ENCODE peak calls at places on chromosomes 3 and 15, in four cellular contexts. W, E, Y and F are unnamed samples.

GRCh38 chr3:175007316-175007715 is 148.2 kb downstream of the NAALADL2 start:
- DNase-seq in Y (no peak), W (no peak), E (no peak), F (no peak)

GRCh38 chr3:126983653-126984390 is 907 bp downstream of the PLXNA1 start:
- DNase-seq in E (no peak), W (no peak), Y (no peak), F (no peak)

GRCh38 chr3:129410971-129411370 is 17.5 kb downstream of the EFCAB12 start:
- DNase-seq in W (no peak), E (no peak), Y (no peak), F (no peak)

GRCh38 chr15:35827949-35828348 is 282.0 kb upstream of the DPH6 start:
- DNase-seq in W (no peak), Y (no peak), E (no peak), F (no peak)

GRCh38 chr3:193981534-193981933 is 154.4 kb upstream of the HES1 start:
- DNase-seq in E (no peak), W (no peak), Y (no peak), F (no peak)

GRCh38 chr3:188389711-188390346 is 235.9 kb downstream of the LPP start:
- DNase-seq in E (peak), Y (peak), W (no peak), F (no peak)

GRCh38 chr3:13653631-13654279 is 104.8 kb downstream of the FBLN2 start:
- DNase-seq in Y (no peak), E (no peak), W (no peak), F (no peak)

GRCh38 chr3:66659056-66659455 is 158.2 kb upstream of the LRIG1 start:
- DNase-seq in Y (no peak), W (no peak), E (no peak), F (no peak)

GRCh38 chr3:155785662-155786295 is 20.3 kb downstream of the C3orf33 start:
- DNase-seq in E (no peak), Y (no peak), W (no peak), F (no peak)

GRCh38 chr3:66392512-66392911 is 108.3 kb downstream of the LRIG1 start:
- DNase-seq in W (no peak), Y (no peak), E (peak), F (no peak)

GRCh38 chr15:101122266-101122665 is 129.6 kb downstream of the CHSY1 start:
- DNase-seq in E (no peak), W (no peak), Y (no peak), F (no peak)

GRCh38 chr3:297585-297984 is 101.0 kb downstream of the CHL1 start:
- DNase-seq in Y (no peak), E (no peak), W (no peak), F (no peak)

GRCh38 chr3:25153130-25153529 is 274.9 kb upstream of the RARB start:
- DNase-seq in E (no peak), Y (no peak), W (no peak), F (no peak)

GRCh38 chr15:56640127-56640526 is 93.2 kb downstream of the ZNF280D start:
- DNase-seq in W (no peak), E (no peak), Y (no peak), F (no peak)

GRCh38 chr3:178367817-178368617 is 168.2 kb upstream of the KCNMB2 start:
- DNase-seq in E (no peak), W (no peak), Y (no peak), F (no peak)

GRCh38 chr3:48275292-48276027 is 34.6 kb downstream of the ZNF589 start:
- DNase-seq in E (no peak), W (no peak), Y (no peak), F (no peak)

GRCh38 chr3:189848636-189849035 is 217.4 kb downstream of the TP63 start:
- DNase-seq in Y (no peak), E (no peak), W (no peak), F (no peak)

GRCh38 chr15:71748327-71748726 is 62.0 kb upstream of the NR2E3 start:
- DNase-seq in E (no peak), Y (no peak), W (peak), F (no peak)

GRCh38 chr15:78708713-78709112 is 67.7 kb upstream of the CHRNB4 start:
- DNase-seq in E (no peak), W (no peak), Y (no peak), F (no peak)

GRCh38 chr15:76451540-76451939 is 115.0 kb downstream of the ISL2 start:
- DNase-seq in W (no peak), E (no peak), Y (no peak), F (no peak)

GRCh38 chr15:73751481-73751880 is 1.7 kb downstream of the INSYN1 start:
- DNase-seq in Y (no peak), E (no peak), W (no peak), F (no peak)

GRCh38 chr3:146883292-146883691 is 278.1 kb upstream of the PLSCR5 start:
- DNase-seq in W (no peak), Y (no peak), E (no peak), F (no peak)

GRCh38 chr3:101068876-101069606 is 75.8 kb upstream of the ABI3BP start:
- DNase-seq in E (no peak), Y (no peak), W (no peak), F (no peak)

GRCh38 chr3:160904691-160905090 is 148.7 kb downstream of the PPM1L start:
- DNase-seq in Y (no peak), E (no peak), W (no peak), F (no peak)

GRCh38 chr3:93904568-93904967 is 69.1 kb downstream of the PROS1 start:
- DNase-seq in E (no peak), Y (no peak), W (no peak), F (no peak)

GRCh38 chr3:25257026-25257425 is 171.0 kb upstream of the RARB start:
- DNase-seq in W (no peak), E (no peak), Y (no peak), F (no peak)

GRCh38 chr3:14360123-14360881 is 42.1 kb upstream of the SLC6A6 start:
- DNase-seq in Y (no peak), E (no peak), W (no peak), F (no peak)

GRCh38 chr15:57367556-57367955 is 8.7 kb upstream of the CGNL1 start:
- DNase-seq in Y (no peak), E (no peak), W (no peak), F (no peak)

GRCh38 chr15:52440414-52440813 is 88.3 kb downstream of the MYO5A start:
- DNase-seq in E (no peak), Y (no peak), W (peak), F (no peak)

GRCh38 chr3:53436828-53437227 is 57.6 kb upstream of the CACNA1D start:
- DNase-seq in E (no peak), W (no peak), Y (no peak), F (no peak)

GRCh38 chr15:90463381-90463780 is 66.3 kb upstream of the CRTC3 start:
- DNase-seq in E (no peak), Y (no peak), W (no peak), F (no peak)

GRCh38 chr3:156749244-156749643 is 74.9 kb downstream of the TIPARP start:
- DNase-seq in E (no peak), W (no peak), Y (no peak), F (no peak)

GRCh38 chr3:122880173-122880572 is 85.3 kb downstream of the SLC49A4 start:
- DNase-seq in W (no peak), E (no peak), Y (no peak), F (no peak)

GRCh38 chr3:8845641-8846040 is 76.2 kb upstream of the OXTR start:
- DNase-seq in E (no peak), Y (no peak), W (peak), F (no peak)

GRCh38 chr15:79887517-79887916 is 9.3 kb downstream of the MTHFS start:
- DNase-seq in E (no peak), Y (no peak), W (no peak), F (no peak)

GRCh38 chr3:62161306-62161705 is 212.0 kb downstream of the FEZF2 start:
- DNase-seq in W (no peak), E (peak), Y (no peak), F (no peak)

GRCh38 chr3:124346487-124346886 is 354.6 kb upstream of the ROPN1 start:
- DNase-seq in W (no peak), E (no peak), Y (no peak), F (no peak)

GRCh38 chr3:124347418-124347817 is 355.5 kb upstream of the ROPN1 start:
- DNase-seq in Y (no peak), E (no peak), W (no peak), F (no peak)

GRCh38 chr3:124345845-124346244 is 353.9 kb upstream of the ROPN1 start:
- DNase-seq in Y (no peak), E (no peak), W (no peak), F (no peak)

GRCh38 chr3:124352143-124352528 is 360.2 kb upstream of the ROPN1 start:
- DNase-seq in W (no peak), Y (no peak), E (no peak), F (no peak)

GRCh38 chr3:124351430-124352142 is 359.7 kb upstream of the ROPN1 start:
- DNase-seq in E (peak), W (peak), Y (no peak), F (no peak)
- TF ChIP-seq CTCF in E (peak), W (peak), Y (no peak), F (peak)

GRCh38 chr3:137222736-137223135 is 265.0 kb downstream of the IL20RB start:
- DNase-seq in Y (no peak), E (no peak), W (no peak), F (no peak)

GRCh38 chr3:137217733-137218132 is 259.9 kb downstream of the IL20RB start:
- DNase-seq in Y (no peak), E (peak), W (no peak), F (no peak)
- TF ChIP-seq CTCF in Y (no peak), E (peak), W (no peak), F (peak)

GRCh38 chr3:96331341-96331740 is 483.1 kb upstream of the EPHA6 start:
- DNase-seq in E (no peak), Y (no peak), W (no peak), F (no peak)
- TF ChIP-seq CTCF in E (no peak), Y (no peak), W (peak), F (peak)

DNA sequence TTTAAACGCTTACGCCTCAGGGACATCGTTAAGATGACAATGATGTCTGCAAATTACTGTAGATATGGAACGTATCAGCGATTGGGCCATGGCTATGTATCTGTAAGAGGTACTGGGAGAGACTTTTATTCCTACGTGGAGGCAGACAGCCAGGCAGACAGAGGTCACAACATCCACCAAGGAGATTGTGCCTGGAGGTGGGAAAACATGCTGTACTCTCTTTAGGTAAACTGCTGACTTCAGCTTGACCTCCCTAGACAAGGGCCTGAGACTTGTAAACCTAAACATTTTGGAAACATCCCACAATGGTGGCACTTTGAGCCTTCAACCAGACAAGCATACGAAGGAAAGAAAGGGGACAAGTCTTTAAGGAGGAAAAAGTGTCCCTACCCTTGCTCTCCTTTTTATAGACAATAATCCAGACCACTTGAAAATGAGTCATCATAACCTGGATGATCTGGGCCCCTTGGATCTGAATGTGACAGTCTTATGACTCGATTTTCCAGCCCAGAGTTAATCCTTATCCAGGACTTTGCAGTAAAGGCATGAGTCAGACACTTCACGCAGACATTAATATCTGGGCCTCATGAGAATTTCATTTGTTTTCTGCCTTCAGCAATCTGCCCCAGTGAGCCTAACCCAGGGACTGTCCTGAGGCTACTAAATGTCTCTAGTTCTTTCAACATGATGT is 6.7 kb upstream of the LDHAL6B start:
- DNase-seq in Y (no peak), E (no peak), W (peak), F (no peak)
- TF ChIP-seq CTCF in Y (no peak), E (no peak), W (no peak), F (no peak)

DNA sequence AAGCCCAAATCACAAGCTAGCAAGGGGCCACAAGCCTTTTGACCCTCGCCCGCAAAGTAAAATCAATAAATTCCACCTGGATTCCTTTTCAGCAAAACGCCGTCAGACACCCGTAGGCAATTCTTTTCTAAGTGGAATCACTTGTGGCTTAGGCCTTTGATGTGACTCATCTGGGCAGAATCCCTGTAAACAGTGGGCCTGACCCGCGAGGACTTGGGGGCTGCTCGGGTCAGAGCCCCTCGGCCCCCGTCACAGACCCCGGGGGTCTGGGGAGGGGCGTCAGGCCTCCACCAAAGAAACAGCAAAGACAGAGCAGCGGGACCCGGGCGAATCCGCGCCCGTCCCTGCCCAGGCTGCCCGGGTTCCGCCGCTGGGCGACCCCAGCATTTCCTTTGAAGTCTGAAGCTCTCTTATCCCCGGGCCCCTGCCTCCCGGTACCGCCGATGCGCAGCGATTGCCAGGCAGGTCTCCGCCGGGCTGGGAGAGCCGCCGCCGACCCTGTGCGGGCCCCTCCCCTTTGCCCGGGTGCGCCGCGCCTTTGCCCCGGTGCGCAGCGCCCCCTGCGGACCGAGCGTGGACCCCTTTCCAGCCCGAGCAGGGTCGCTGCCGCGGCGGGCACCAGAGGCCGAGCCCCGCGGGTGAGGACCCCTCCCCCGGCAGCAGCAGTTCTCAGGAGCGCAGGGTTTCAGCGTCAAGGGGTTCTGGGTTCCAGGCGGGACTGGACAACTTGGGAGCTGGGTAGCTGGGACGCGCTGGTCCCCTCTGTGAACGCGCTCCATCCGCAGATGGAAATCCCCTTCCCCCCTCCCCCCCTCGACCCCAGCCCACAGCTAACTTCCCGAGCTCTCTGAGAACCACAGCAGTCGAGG is 178.3 kb downstream of the UACA start:
- DNase-seq in W (peak), E (peak), Y (peak), F (peak)
- TF ChIP-seq CTCF in W (peak), E (no peak), Y (no peak), F (peak)

GRCh38 chr3:58645726-58646125 is 20.8 kb downstream of the FAM3D start:
- DNase-seq in W (no peak), E (no peak), Y (no peak), F (no peak)
- TF ChIP-seq CTCF in W (no peak), E (no peak), Y (no peak), F (no peak)

GRCh38 chr3:79729096-79729495 is 38.7 kb downstream of the ROBO1 start:
- DNase-seq in Y (no peak), W (no peak), E (peak), F (no peak)

GRCh38 chr3:79726795-79727194 is 41.0 kb downstream of the ROBO1 start:
- DNase-seq in W (no peak), Y (no peak), E (no peak), F (no peak)

DNA sequence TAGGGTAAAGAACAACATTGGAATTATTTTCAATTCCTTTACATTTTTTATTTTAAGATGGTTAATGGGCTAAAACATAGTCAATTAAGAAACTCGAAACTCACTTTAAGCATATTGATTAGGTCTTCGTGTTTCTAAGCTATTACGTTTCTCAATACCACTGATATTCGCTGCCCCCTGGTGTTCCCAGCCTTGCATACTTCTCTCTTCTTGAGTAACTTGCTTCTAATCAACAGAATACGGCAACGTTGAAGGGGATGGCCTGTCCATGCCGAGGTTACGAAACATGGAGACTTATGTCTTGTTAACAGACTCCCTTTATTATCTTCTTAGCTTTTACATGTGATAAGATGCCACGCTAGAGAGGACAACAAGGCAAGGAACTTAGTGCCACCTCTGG is 43.6 kb downstream of the ROBO1 start:
- DNase-seq in W (no peak), E (peak), Y (no peak), F (no peak)
- TF ChIP-seq CTCF in W (no peak), E (no peak), Y (no peak), F (peak)

GRCh38 chr3:18988619-18989229 is 159.6 kb upstream of the KCNH8 start:
- DNase-seq in Y (no peak), W (peak), E (no peak), F (no peak)
- TF ChIP-seq CTCF in Y (no peak), W (peak), E (peak), F (peak)